ENCODE peak calls at places on chromosomes 12 and 14, in seven cellular contexts. O is H9, W is nephron progenitor cell, I is lung, P is uterus, D is right cardiac atrium, J is cardiac muscle cell. N is an unnamed sample.

GRCh38 chr12:112900298-112901145 is 6.2 kb upstream of the OAS1 start:
- DNase-seq in O (peak), W (no peak), I (no peak), P (no peak), D (no peak), J (peak), N (peak)

GRCh38 chr12:104519190-104519857 is 62.6 kb downstream of the CHST11 start:
- DNase-seq in O (no peak), W (no peak), I (no peak), P (no peak), D (no peak), J (no peak), N (peak)

GRCh38 chr12:93563807-93564538 is 8.5 kb upstream of the SOCS2 start:
- DNase-seq in O (no peak), W (no peak), I (peak), P (no peak), D (no peak), J (peak), N (no peak)

GRCh38 chr12:54689034-54689372 is 40.8 kb upstream of the DCD start:
- DNase-seq in O (no peak), W (no peak), I (no peak), P (no peak), D (no peak), J (no peak), N (no peak)

GRCh38 chr12:1644523-1645438 is 15.8 kb downstream of the WNT5B start:
- DNase-seq in O (no peak), W (no peak), I (peak), P (peak), D (peak), J (no peak), N (no peak)

GRCh38 chr14:30034049-30034635 is 106.5 kb upstream of the PRKD1 start:
- DNase-seq in O (peak), W (no peak), I (no peak), P (no peak), D (no peak), J (no peak), N (no peak)

GRCh38 chr14:21987937-21988336 is 314.3 kb upstream of the OR4E1 start:
- DNase-seq in O (no peak), W (peak), I (no peak), P (no peak), D (no peak), J (peak), N (no peak)

GRCh38 chr12:132178314-132178713 is 34.1 kb downstream of the NOC4L start:
- DNase-seq in O (no peak), W (no peak), I (no peak), P (no peak), D (peak), J (no peak), N (no peak)

GRCh38 chr12:54355104-54355815 is 9.0 kb downstream of the GPR84 start:
- DNase-seq in O (peak), W (peak), I (no peak), P (no peak), D (no peak), J (no peak), N (no peak)

GRCh38 chr14:69332782-69333395 is 65.2 kb downstream of the ERH start:
- DNase-seq in O (no peak), W (no peak), I (no peak), P (no peak), D (no peak), J (no peak), N (no peak)